ENCODE peak calls at places on chromosomes 2 and 18, in six cellular contexts. One of them, this sample, is unnamed.

GRCh38 chr2:109472331-109473005 is 141.3 kb downstream of the SEPTIN10 start:
- DNase-seq in iPS-NIHi11: no peak
- DNase-seq in head of caudate nucleus: no peak
- DNase-seq in GM04504: no peak
- DNase-seq in ELR: no peak
- DNase-seq in BJ: no peak
- DNase-seq in this sample: no peak

GRCh38 chr2:118974103-118974911 is 32.3 kb downstream of the MARCO start:
- DNase-seq in iPS-NIHi11: no peak
- DNase-seq in head of caudate nucleus: no peak
- DNase-seq in GM04504: peak
- DNase-seq in ELR: peak
- DNase-seq in BJ: peak
- DNase-seq in this sample: no peak

GRCh38 chr18:66873899-66874298 is 270.0 kb upstream of the CDH19 start:
- DNase-seq in iPS-NIHi11: no peak
- DNase-seq in head of caudate nucleus: no peak
- DNase-seq in GM04504: no peak
- DNase-seq in ELR: no peak
- DNase-seq in BJ: no peak
- DNase-seq in this sample: no peak

GRCh38 chr2:10414000-10414451 is 34.1 kb downstream of the ODC1 start:
- DNase-seq in iPS-NIHi11: no peak
- DNase-seq in head of caudate nucleus: no peak
- DNase-seq in GM04504: no peak
- DNase-seq in ELR: peak
- DNase-seq in BJ: no peak
- DNase-seq in this sample: peak

GRCh38 chr18:35756506-35757117 is 175.1 kb downstream of the GALNT1 start:
- DNase-seq in iPS-NIHi11: peak
- DNase-seq in head of caudate nucleus: peak
- DNase-seq in GM04504: peak
- DNase-seq in ELR: peak
- DNase-seq in BJ: no peak
- DNase-seq in this sample: peak

GRCh38 chr18:75923169-75923568 is 495.7 kb upstream of the SMIM21 start:
- DNase-seq in iPS-NIHi11: peak
- DNase-seq in head of caudate nucleus: no peak
- DNase-seq in GM04504: peak
- DNase-seq in ELR: no peak
- DNase-seq in BJ: peak
- DNase-seq in this sample: no peak

GRCh38 chr18:61308795-61309393 is 24.3 kb upstream of the CDH20 start:
- DNase-seq in iPS-NIHi11: no peak
- DNase-seq in head of caudate nucleus: peak
- DNase-seq in GM04504: no peak
- DNase-seq in ELR: peak
- DNase-seq in BJ: no peak
- DNase-seq in this sample: no peak

GRCh38 chr2:233061591-233062446 is 1.7 kb downstream of the INPP5D start:
- DNase-seq in iPS-NIHi11: peak
- DNase-seq in head of caudate nucleus: peak
- DNase-seq in GM04504: no peak
- DNase-seq in ELR: peak
- DNase-seq in BJ: no peak
- DNase-seq in this sample: no peak

GRCh38 chr18:14919666-14920065 is 171.7 kb downstream of the ANKRD30B start:
- DNase-seq in iPS-NIHi11: no peak
- DNase-seq in head of caudate nucleus: no peak
- DNase-seq in GM04504: no peak
- DNase-seq in ELR: no peak
- DNase-seq in BJ: no peak
- DNase-seq in this sample: no peak

GRCh38 chr2:69570474-69570873 is 73.1 kb downstream of the AAK1 start:
- DNase-seq in iPS-NIHi11: no peak
- DNase-seq in head of caudate nucleus: no peak
- DNase-seq in GM04504: no peak
- DNase-seq in ELR: no peak
- DNase-seq in BJ: no peak
- DNase-seq in this sample: no peak

GRCh38 chr18:27668126-27668525 is 483.0 kb upstream of the CHST9 start:
- DNase-seq in iPS-NIHi11: no peak
- DNase-seq in head of caudate nucleus: no peak
- DNase-seq in GM04504: no peak
- DNase-seq in ELR: peak
- DNase-seq in BJ: no peak
- DNase-seq in this sample: no peak

GRCh38 chr2:46832543-46832942 is 83.1 kb downstream of the MCFD2 start:
- DNase-seq in iPS-NIHi11: no peak
- DNase-seq in head of caudate nucleus: no peak
- DNase-seq in GM04504: no peak
- DNase-seq in ELR: peak
- DNase-seq in BJ: no peak
- DNase-seq in this sample: no peak

GRCh38 chr2:110732422-110733413 is at the start of gene ACOXL:
- DNase-seq in iPS-NIHi11: peak
- DNase-seq in head of caudate nucleus: no peak
- DNase-seq in GM04504: no peak
- DNase-seq in ELR: no peak
- DNase-seq in BJ: no peak
- DNase-seq in this sample: no peak

GRCh38 chr2:38599706-38600105 is 3.0 kb downstream of the HNRNPLL start:
- DNase-seq in iPS-NIHi11: no peak
- DNase-seq in head of caudate nucleus: no peak
- DNase-seq in GM04504: no peak
- DNase-seq in ELR: no peak
- DNase-seq in BJ: no peak
- DNase-seq in this sample: no peak

GRCh38 chr2:105890856-105891255 is 146.1 kb downstream of the NCK2 start:
- DNase-seq in iPS-NIHi11: no peak
- DNase-seq in head of caudate nucleus: no peak
- DNase-seq in GM04504: no peak
- DNase-seq in ELR: no peak
- DNase-seq in BJ: no peak
- DNase-seq in this sample: no peak

GRCh38 chr2:193580176-193580950 is 1385.6 kb upstream of the TMEFF2 start:
- DNase-seq in iPS-NIHi11: no peak
- DNase-seq in head of caudate nucleus: no peak
- DNase-seq in GM04504: no peak
- DNase-seq in ELR: peak
- DNase-seq in BJ: no peak
- DNase-seq in this sample: no peak

GRCh38 chr2:11026286-11026921 is 114.7 kb downstream of the KCNF1 start:
- DNase-seq in iPS-NIHi11: no peak
- DNase-seq in head of caudate nucleus: no peak
- DNase-seq in GM04504: no peak
- DNase-seq in ELR: no peak
- DNase-seq in BJ: no peak
- DNase-seq in this sample: no peak

GRCh38 chr2:28896906-28897305 is 2.4 kb downstream of the WDR43 start:
- DNase-seq in iPS-NIHi11: no peak
- DNase-seq in head of caudate nucleus: no peak
- DNase-seq in GM04504: no peak
- DNase-seq in ELR: peak
- DNase-seq in BJ: peak
- DNase-seq in this sample: peak

GRCh38 chr18:22701795-22702194 is 231.3 kb upstream of the RBBP8 start:
- DNase-seq in iPS-NIHi11: no peak
- DNase-seq in head of caudate nucleus: no peak
- DNase-seq in GM04504: no peak
- DNase-seq in ELR: no peak
- DNase-seq in BJ: no peak
- DNase-seq in this sample: no peak

GRCh38 chr2:230944804-230945372 is 19.8 kb upstream of the GPR55 start:
- DNase-seq in iPS-NIHi11: no peak
- DNase-seq in head of caudate nucleus: peak
- DNase-seq in GM04504: no peak
- DNase-seq in ELR: no peak
- DNase-seq in BJ: no peak
- DNase-seq in this sample: no peak

GRCh38 chr2:213475433-213475832 is 191.2 kb downstream of the SPAG16 start:
- DNase-seq in iPS-NIHi11: no peak
- DNase-seq in head of caudate nucleus: no peak
- DNase-seq in GM04504: no peak
- DNase-seq in ELR: no peak
- DNase-seq in BJ: no peak
- DNase-seq in this sample: no peak

GRCh38 chr2:167048829-167049228 is 160.5 kb downstream of the XIRP2 start:
- DNase-seq in iPS-NIHi11: peak
- DNase-seq in head of caudate nucleus: no peak
- DNase-seq in GM04504: no peak
- DNase-seq in ELR: no peak
- DNase-seq in BJ: no peak
- DNase-seq in this sample: no peak

GRCh38 chr2:240128608-240129144 is 7.4 kb downstream of the COPS9 start:
- DNase-seq in iPS-NIHi11: no peak
- DNase-seq in head of caudate nucleus: peak
- DNase-seq in GM04504: no peak
- DNase-seq in ELR: no peak
- DNase-seq in BJ: no peak
- DNase-seq in this sample: no peak

GRCh38 chr2:9463698-9464034 is 10.7 kb upstream of the IAH1 start:
- DNase-seq in iPS-NIHi11: no peak
- DNase-seq in head of caudate nucleus: no peak
- DNase-seq in GM04504: no peak
- DNase-seq in ELR: peak
- DNase-seq in BJ: no peak
- DNase-seq in this sample: no peak

GRCh38 chr2:67289921-67290371 is 107.2 kb upstream of the ETAA1 start:
- DNase-seq in iPS-NIHi11: no peak
- DNase-seq in head of caudate nucleus: no peak
- DNase-seq in GM04504: no peak
- DNase-seq in ELR: peak
- DNase-seq in BJ: peak
- DNase-seq in this sample: peak

This sample was measured in HS-27A.